ENCODE peak calls at places on chromosomes 13 and 19, in five cellular contexts. One of them, this sample, is unnamed.

GRCh38 chr19:40143612-40144011 is 47.6 kb upstream of the MAP3K10 start:
- DNase-seq in body of pancreas: no peak
- DNase-seq in AG10803: peak; percentile 38
- DNase-seq in PC-3: no peak
- DNase-seq in heart right ventricle: peak; percentile 30
- DNase-seq in this sample: no peak

GRCh38 chr19:1266116-1266817 is 2.9 kb upstream of the CIRBP start:
- DNase-seq in body of pancreas: peak; percentile 78
- DNase-seq in AG10803: peak; percentile 85
- DNase-seq in PC-3: peak; percentile 89
- DNase-seq in heart right ventricle: peak; percentile 90
- DNase-seq in this sample: peak; percentile 82

GRCh38 chr13:100875392-100876043 is 200.9 kb upstream of the TMTC4 start:
- DNase-seq in body of pancreas: no peak
- DNase-seq in AG10803: peak; percentile 91
- DNase-seq in PC-3: peak; percentile 83
- DNase-seq in heart right ventricle: no peak
- DNase-seq in this sample: no peak

GRCh38 chr13:30841161-30841560 is 64.9 kb upstream of the MEDAG start:
- DNase-seq in body of pancreas: no peak
- DNase-seq in AG10803: peak; percentile 92
- DNase-seq in PC-3: no peak
- DNase-seq in heart right ventricle: no peak
- DNase-seq in this sample: no peak

GRCh38 chr13:31742102-31742695 is 2.9 kb downstream of the RXFP2 start:
- DNase-seq in body of pancreas: peak; percentile 55
- DNase-seq in AG10803: peak; percentile 80
- DNase-seq in PC-3: peak; percentile 67
- DNase-seq in heart right ventricle: peak; percentile 64
- DNase-seq in this sample: peak; percentile 64

GRCh38 chr19:48395170-48395455 is 1.6 kb downstream of the GRIN2D start:
- DNase-seq in body of pancreas: no peak
- DNase-seq in AG10803: no peak
- DNase-seq in PC-3: no peak
- DNase-seq in heart right ventricle: no peak
- DNase-seq in this sample: no peak

GRCh38 chr19:54199401-54199800 is 1.3 kb upstream of the RPS9 start:
- DNase-seq in body of pancreas: no peak
- DNase-seq in AG10803: no peak
- DNase-seq in PC-3: no peak
- DNase-seq in heart right ventricle: no peak
- DNase-seq in this sample: no peak

GRCh38 chr13:106381083-106381482 is 154.4 kb downstream of the EFNB2 start:
- DNase-seq in body of pancreas: no peak
- DNase-seq in AG10803: no peak
- DNase-seq in PC-3: no peak
- DNase-seq in heart right ventricle: no peak
- DNase-seq in this sample: no peak

GRCh38 chr19:55836340-55836739 is at the start of gene NLRP4:
- DNase-seq in body of pancreas: no peak
- DNase-seq in AG10803: no peak
- DNase-seq in PC-3: no peak
- DNase-seq in heart right ventricle: no peak
- DNase-seq in this sample: no peak

GRCh38 chr19:17103177-17103576 is 27.6 kb downstream of the MYO9B start:
- DNase-seq in body of pancreas: no peak
- DNase-seq in AG10803: no peak
- DNase-seq in PC-3: peak; percentile 58
- DNase-seq in heart right ventricle: no peak
- DNase-seq in this sample: peak; percentile 7
- TF ChIP-seq CTCF in body of pancreas: no peak
- TF ChIP-seq CTCF in AG10803: peak; percentile 62
- TF ChIP-seq CTCF in PC-3: peak; percentile 61
- TF ChIP-seq CTCF in heart right ventricle: peak; percentile 63
- TF ChIP-seq CTCF in this sample: peak; percentile 39

DNA sequence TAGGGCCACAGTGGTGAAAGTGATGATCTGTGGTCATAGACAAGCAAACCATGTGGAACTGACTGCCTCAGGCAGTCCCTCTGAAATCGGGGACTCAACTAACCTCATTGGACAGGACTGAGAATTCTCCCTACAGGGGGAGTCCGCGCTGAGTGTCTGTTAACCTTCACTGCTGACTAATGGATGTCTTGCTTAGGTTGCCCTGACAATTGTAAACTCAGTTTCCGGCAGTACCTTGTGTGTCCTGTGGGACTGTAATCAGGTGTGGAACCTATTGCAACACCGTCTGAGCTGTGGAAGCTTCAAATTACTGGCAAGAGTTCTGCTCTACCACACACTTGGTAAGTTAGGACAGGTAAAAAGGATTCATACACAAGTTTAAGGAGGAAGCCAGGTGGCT is 21.8 kb downstream of the ZNF77 start:
- DNase-seq in body of pancreas: peak; percentile 80
- DNase-seq in AG10803: no peak
- DNase-seq in PC-3: peak; percentile 77
- DNase-seq in heart right ventricle: no peak
- DNase-seq in this sample: no peak
- TF ChIP-seq CTCF in body of pancreas: peak; percentile 11
- TF ChIP-seq CTCF in AG10803: no peak
- TF ChIP-seq CTCF in PC-3: peak; percentile 39
- TF ChIP-seq CTCF in heart right ventricle: no peak
- TF ChIP-seq CTCF in this sample: no peak

GRCh38 chr13:41054212-41054877 is 7.0 kb upstream of the WBP4 start:
- DNase-seq in body of pancreas: no peak
- DNase-seq in AG10803: peak; percentile 72
- DNase-seq in PC-3: peak; percentile 72
- DNase-seq in heart right ventricle: no peak
- DNase-seq in this sample: peak; percentile 32
- TF ChIP-seq CTCF in body of pancreas: peak; percentile 42
- TF ChIP-seq CTCF in AG10803: peak; percentile 62
- TF ChIP-seq CTCF in PC-3: peak; percentile 73
- TF ChIP-seq CTCF in heart right ventricle: peak; percentile 62
- TF ChIP-seq CTCF in this sample: peak; percentile 31

GRCh38 chr13:83980322-83980721 is 98.0 kb upstream of the SLITRK1 start:
- DNase-seq in body of pancreas: no peak
- DNase-seq in AG10803: no peak
- DNase-seq in PC-3: no peak
- DNase-seq in heart right ventricle: no peak
- DNase-seq in this sample: no peak
- TF ChIP-seq CTCF in body of pancreas: no peak
- TF ChIP-seq CTCF in AG10803: no peak
- TF ChIP-seq CTCF in PC-3: no peak
- TF ChIP-seq CTCF in heart right ventricle: no peak
- TF ChIP-seq CTCF in this sample: no peak

GRCh38 chr13:111518161-111518791 is 197.8 kb downstream of the TEX29 start:
- DNase-seq in body of pancreas: peak; percentile 37
- DNase-seq in AG10803: no peak
- DNase-seq in PC-3: no peak
- DNase-seq in heart right ventricle: no peak
- DNase-seq in this sample: no peak
- TF ChIP-seq CTCF in body of pancreas: peak; percentile 15
- TF ChIP-seq CTCF in AG10803: no peak
- TF ChIP-seq CTCF in PC-3: no peak
- TF ChIP-seq CTCF in heart right ventricle: no peak
- TF ChIP-seq CTCF in this sample: no peak

DNA sequence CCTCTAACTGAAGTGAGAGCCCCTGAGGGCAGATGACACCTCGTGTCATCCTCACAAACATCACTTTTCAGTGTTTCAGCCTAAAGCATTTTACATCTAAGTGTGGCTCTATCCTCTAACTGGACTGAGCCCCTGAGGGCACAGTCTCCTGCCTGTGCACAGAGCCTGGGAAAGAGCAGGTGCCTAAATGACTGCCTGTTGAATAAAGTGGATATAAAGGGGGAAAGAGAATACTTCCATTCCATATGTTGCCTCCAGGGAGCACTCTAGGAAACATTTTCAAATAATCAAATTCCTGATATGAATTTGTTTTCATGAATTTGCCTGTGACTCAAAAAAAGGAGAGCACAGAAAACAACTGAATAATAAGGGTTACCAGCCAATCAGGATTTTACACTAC is 32.2 kb downstream of the CNMD start:
- DNase-seq in body of pancreas: no peak
- DNase-seq in AG10803: no peak
- DNase-seq in PC-3: no peak
- DNase-seq in heart right ventricle: no peak
- DNase-seq in this sample: no peak
- TF ChIP-seq CTCF in body of pancreas: no peak
- TF ChIP-seq CTCF in AG10803: peak; percentile 13
- TF ChIP-seq CTCF in PC-3: peak; percentile 30
- TF ChIP-seq CTCF in heart right ventricle: no peak
- TF ChIP-seq CTCF in this sample: no peak

GRCh38 chr19:6712231-6712630 is 8.2 kb downstream of the C3 start:
- DNase-seq in body of pancreas: no peak
- DNase-seq in AG10803: no peak
- DNase-seq in PC-3: no peak
- DNase-seq in heart right ventricle: no peak
- DNase-seq in this sample: no peak

GRCh38 chr19:6711605-6712004 is 8.8 kb downstream of the C3 start:
- DNase-seq in body of pancreas: no peak
- DNase-seq in AG10803: no peak
- DNase-seq in PC-3: no peak
- DNase-seq in heart right ventricle: no peak
- DNase-seq in this sample: no peak

GRCh38 chr19:6711078-6711361 is 9.4 kb downstream of the C3 start:
- DNase-seq in body of pancreas: no peak
- DNase-seq in AG10803: no peak
- DNase-seq in PC-3: no peak
- DNase-seq in heart right ventricle: no peak
- DNase-seq in this sample: no peak

GRCh38 chr19:6709549-6709948 is 10.9 kb downstream of the C3 start:
- DNase-seq in body of pancreas: no peak
- DNase-seq in AG10803: no peak
- DNase-seq in PC-3: no peak
- DNase-seq in heart right ventricle: no peak
- DNase-seq in this sample: no peak

GRCh38 chr19:6710273-6711077 is 10.0 kb downstream of the C3 start:
- DNase-seq in body of pancreas: no peak
- DNase-seq in AG10803: no peak
- DNase-seq in PC-3: peak; percentile 40
- DNase-seq in heart right ventricle: no peak
- DNase-seq in this sample: no peak
- TF ChIP-seq CTCF in body of pancreas: no peak
- TF ChIP-seq CTCF in AG10803: no peak
- TF ChIP-seq CTCF in PC-3: peak; percentile 51
- TF ChIP-seq CTCF in heart right ventricle: no peak
- TF ChIP-seq CTCF in this sample: no peak

GRCh38 chr13:81606074-81606473 is 1265.1 kb upstream of the SPRY2 start:
- DNase-seq in body of pancreas: no peak
- DNase-seq in AG10803: no peak
- DNase-seq in PC-3: no peak
- DNase-seq in heart right ventricle: no peak
- DNase-seq in this sample: no peak

GRCh38 chr13:81609335-81609734 is 1268.4 kb upstream of the SPRY2 start:
- DNase-seq in body of pancreas: no peak
- DNase-seq in AG10803: no peak
- DNase-seq in PC-3: no peak
- DNase-seq in heart right ventricle: no peak
- DNase-seq in this sample: no peak

DNA sequence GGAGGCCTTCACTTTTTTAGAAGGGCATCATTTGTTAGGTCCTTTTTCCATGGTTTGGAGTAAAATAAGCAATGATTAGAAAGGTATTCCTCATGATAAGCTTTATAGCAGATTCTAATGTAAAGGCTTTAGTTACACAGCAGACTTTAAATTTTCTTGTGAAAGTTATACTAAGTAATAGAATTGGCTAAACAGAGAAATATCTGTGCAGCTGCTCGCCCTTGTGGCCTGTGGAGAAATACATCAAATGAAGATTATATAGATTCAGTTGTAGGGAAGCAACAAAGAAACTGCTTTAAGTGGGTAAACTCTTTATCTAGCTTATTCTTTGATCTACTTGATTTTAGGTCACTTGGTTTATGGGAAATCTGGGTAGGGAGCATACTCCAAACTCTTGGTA is 1269.7 kb upstream of the SPRY2 start:
- DNase-seq in body of pancreas: no peak
- DNase-seq in AG10803: no peak
- DNase-seq in PC-3: no peak
- DNase-seq in heart right ventricle: no peak
- DNase-seq in this sample: no peak
- TF ChIP-seq CTCF in body of pancreas: no peak
- TF ChIP-seq CTCF in AG10803: no peak
- TF ChIP-seq CTCF in PC-3: no peak
- TF ChIP-seq CTCF in heart right ventricle: no peak
- TF ChIP-seq CTCF in this sample: no peak

GRCh38 chr19:50465986-50466771 is 10.1 kb upstream of the EMC10 start:
- DNase-seq in body of pancreas: no peak
- DNase-seq in AG10803: no peak
- DNase-seq in PC-3: peak; percentile 29
- DNase-seq in heart right ventricle: no peak
- DNase-seq in this sample: peak; percentile 58
- TF ChIP-seq CTCF in body of pancreas: no peak
- TF ChIP-seq CTCF in AG10803: peak; percentile 16
- TF ChIP-seq CTCF in PC-3: peak; percentile 49
- TF ChIP-seq CTCF in heart right ventricle: peak; percentile 25
- TF ChIP-seq CTCF in this sample: peak; percentile 31

DNA sequence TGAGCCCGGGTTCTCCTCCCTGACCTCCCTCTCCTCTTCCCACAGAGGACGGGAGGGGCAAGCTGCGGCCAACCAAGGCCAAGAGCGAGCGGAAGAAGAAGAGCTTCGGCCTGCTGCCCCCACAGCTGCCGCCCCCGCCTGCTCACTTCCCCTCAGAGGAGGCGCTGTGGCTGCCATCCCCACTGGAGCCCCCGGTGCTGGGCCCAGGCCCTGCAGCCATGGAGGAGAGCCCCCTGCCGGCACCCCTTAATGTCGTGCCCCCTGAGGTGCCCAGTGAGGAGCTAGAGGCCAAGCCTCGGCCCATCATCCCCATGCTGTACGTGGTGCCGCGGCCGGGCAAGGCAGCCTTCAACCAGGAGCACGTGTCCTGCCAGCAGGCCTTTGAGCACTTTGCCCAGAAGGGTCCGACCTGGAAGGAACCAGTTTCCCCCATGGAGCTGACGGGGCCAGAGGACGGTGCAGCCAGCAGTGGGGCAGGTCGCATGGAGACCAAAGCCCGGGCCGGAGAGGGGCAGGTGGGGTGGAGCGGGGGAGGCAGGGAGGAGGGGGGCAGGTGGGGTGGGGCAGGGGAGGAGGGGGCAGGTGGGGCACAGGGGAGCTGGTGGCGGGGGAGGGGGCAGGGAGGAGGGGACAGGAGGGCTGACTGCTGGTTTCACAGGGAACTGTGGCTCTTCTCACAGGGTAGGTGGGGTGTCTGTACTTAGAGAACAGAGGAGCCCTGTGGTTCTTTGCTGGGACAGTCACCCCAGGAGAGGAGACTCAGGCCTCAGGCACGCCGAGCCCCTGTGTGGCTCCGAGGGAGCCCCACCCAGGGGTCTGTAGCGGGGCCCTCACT is 162.3 kb downstream of the KDM4B start:
- DNase-seq in body of pancreas: no peak
- DNase-seq in AG10803: no peak
- DNase-seq in PC-3: no peak
- DNase-seq in heart right ventricle: no peak
- DNase-seq in this sample: no peak
- TF ChIP-seq CTCF in body of pancreas: no peak
- TF ChIP-seq CTCF in AG10803: no peak
- TF ChIP-seq CTCF in PC-3: no peak
- TF ChIP-seq CTCF in heart right ventricle: no peak
- TF ChIP-seq CTCF in this sample: no peak

This sample was measured in Calu3.